ENCODE peak calls at places on chromosomes 16 and 17, in ten cellular contexts. X is left lung; O is RWPE2; U is brain microvascular endothelial cell; R is neural progenitor cell; M is AG09309; T is stomach; C is fibroblast of pulmonary artery; N is CD4-positive, alpha-beta T cell; H is mammary epithelial cell. F is an unnamed sample.

GRCh38 chr17:49201481-49201927 is 8.9 kb downstream of the GNGT2 start:
- DNase-seq in O (no peak), C (peak), H (no peak), N (no peak), U (peak), M (no peak), T (no peak), R (no peak), X (no peak), F (peak)

GRCh38 chr17:2058521-2059124 is 3.7 kb downstream of the HIC1 start:
- DNase-seq in N (peak), H (no peak), T (peak), U (peak), O (no peak), M (no peak), X (peak), C (peak), R (no peak), F (peak)

GRCh38 chr16:69626256-69626655 is 60.5 kb downstream of the NFAT5 start:
- DNase-seq in X (no peak), O (no peak), R (no peak), H (peak), C (peak), N (no peak), M (no peak), T (no peak), U (peak), F (peak)

GRCh38 chr16:26550111-26550610 is 516.6 kb upstream of the C16orf82 start:
- DNase-seq in X (no peak), M (no peak), H (no peak), R (no peak), O (no peak), U (no peak), N (no peak), T (no peak), C (no peak), F (no peak)

GRCh38 chr16:27439273-27440018 is 37.5 kb downstream of the IL21R start:
- DNase-seq in T (no peak), H (no peak), U (no peak), C (no peak), M (no peak), N (no peak), X (no peak), O (peak), R (no peak), F (no peak)

GRCh38 chr16:5885521-5885920 is 787.9 kb upstream of the EEF2KMT start:
- DNase-seq in H (peak), O (no peak), R (no peak), C (no peak), T (no peak), N (no peak), U (no peak), M (no peak), X (no peak), F (no peak)

GRCh38 chr17:80221401-80221800 is 1.2 kb downstream of the SLC26A11 start:
- DNase-seq in H (no peak), C (no peak), M (no peak), N (no peak), U (no peak), X (peak), R (no peak), O (no peak), T (no peak), F (no peak)

GRCh38 chr16:14436410-14436955 is 193.6 kb downstream of the PARN start:
- DNase-seq in N (no peak), H (no peak), U (no peak), M (no peak), X (no peak), C (no peak), O (no peak), T (no peak), R (no peak), F (no peak)

GRCh38 chr16:81798311-81799137 is 19.4 kb downstream of the PLCG2 start:
- DNase-seq in M (no peak), N (no peak), X (peak), T (no peak), H (no peak), R (no peak), O (no peak), C (no peak), U (no peak), F (no peak)

GRCh38 chr17:28996554-28997096 is 9.2 kb downstream of the SEZ6 start:
- DNase-seq in R (peak), M (no peak), N (no peak), H (no peak), U (no peak), O (no peak), T (no peak), X (no peak), C (no peak), F (no peak)

GRCh38 chr16:85418978-85419491 is 194.1 kb upstream of the GSE1 start:
- DNase-seq in N (no peak), R (peak), C (no peak), T (no peak), U (no peak), M (no peak), X (peak), O (peak), H (no peak), F (no peak)

GRCh38 chr17:46046957-46047356 is 47.9 kb downstream of the STH start:
- DNase-seq in C (peak), O (no peak), M (no peak), X (no peak), N (no peak), H (no peak), R (no peak), T (no peak), U (no peak), F (peak)
- TF ChIP-seq CTCF in C (peak), O (no peak), M (no peak), X (no peak), N (no peak), H (no peak), R (no peak), T (no peak), U (no peak), F (no peak)

GRCh38 chr16:86575754-86576557 is 2.4 kb upstream of the FOXL1 start:
- DNase-seq in C (peak), X (peak), R (peak), U (peak), H (peak), T (peak), N (no peak), M (peak), O (peak), F (peak)
- TF ChIP-seq CTCF in C (peak), X (peak), R (peak), U (peak), H (no peak), T (no peak), N (no peak), M (peak), O (peak), F (peak)

GRCh38 chr17:82602487-82602886 is 45.8 kb downstream of the WDR45B start:
- DNase-seq in C (no peak), R (no peak), H (no peak), O (no peak), X (peak), U (no peak), N (no peak), T (no peak), M (no peak), F (no peak)

GRCh38 chr17:82600731-82601446 is 47.4 kb downstream of the WDR45B start:
- DNase-seq in T (no peak), H (no peak), O (no peak), N (no peak), M (no peak), X (peak), R (no peak), U (no peak), C (no peak), F (no peak)

GRCh38 chr17:82599674-82600661 is 48.3 kb downstream of the WDR45B start:
- DNase-seq in M (no peak), O (no peak), H (no peak), U (no peak), T (no peak), R (no peak), C (no peak), X (peak), N (no peak), F (no peak)

GRCh38 chr17:82602986-82603385 is 45.3 kb downstream of the WDR45B start:
- DNase-seq in C (no peak), M (no peak), X (peak), U (peak), R (no peak), T (no peak), O (no peak), N (no peak), H (no peak), F (no peak)

GRCh38 chr17:82601447-82602000 is 46.7 kb downstream of the WDR45B start:
- DNase-seq in X (peak), O (no peak), T (no peak), H (no peak), M (no peak), U (no peak), N (no peak), C (no peak), R (no peak), F (no peak)
- TF ChIP-seq CTCF in X (no peak), O (no peak), T (no peak), H (no peak), M (no peak), U (no peak), N (no peak), C (no peak), R (no peak), F (no peak)

GRCh38 chr16:22093952-22094351 is 1.6 kb downstream of the VWA3A start:
- DNase-seq in O (no peak), X (no peak), R (peak), T (no peak), N (no peak), U (no peak), H (no peak), M (no peak), C (no peak), F (no peak)

GRCh38 chr16:22099256-22099975 is 7.1 kb downstream of the VWA3A start:
- DNase-seq in N (no peak), H (no peak), X (no peak), O (no peak), T (no peak), R (no peak), U (no peak), M (no peak), C (no peak), F (no peak)

GRCh38 chr16:22103371-22103890 is 11.1 kb downstream of the VWA3A start:
- DNase-seq in X (no peak), M (no peak), H (no peak), O (no peak), C (no peak), R (no peak), U (no peak), T (no peak), N (no peak), F (no peak)

GRCh38 chr16:22098538-22099255 is 6.4 kb downstream of the VWA3A start:
- DNase-seq in T (no peak), N (no peak), O (no peak), M (peak), X (no peak), C (peak), R (peak), U (peak), H (peak), F (peak)
- TF ChIP-seq CTCF in T (no peak), N (peak), O (peak), M (peak), X (peak), C (peak), R (peak), U (peak), H (peak), F (peak)

F was measured in fibroblast of the aortic adventitia.